ENCODE peak calls at places on chromosomes 12 and 14, in seven cellular contexts. One of them, this sample, is unnamed. For H3K27me3, the result is how much of the 10 kb centered on the place peaks cover.

GRCh38 chr14:105207460-105207901 is 26.4 kb upstream of the NUDT14 start:
- DNase-seq in ovary: no peak
- DNase-seq in neural progenitor cell: peak
- DNase-seq in lung: no peak
- DNase-seq in CD8-positive, alpha-beta memory T cell: no peak
- DNase-seq in fibroblast of lung: no peak
- DNase-seq in cardiac muscle cell: no peak
- DNase-seq in this sample: no peak

GRCh38 chr14:59281613-59282012 is 93.1 kb downstream of the DAAM1 start:
- DNase-seq in ovary: no peak
- DNase-seq in neural progenitor cell: no peak
- DNase-seq in lung: no peak
- DNase-seq in CD8-positive, alpha-beta memory T cell: no peak
- DNase-seq in fibroblast of lung: peak
- DNase-seq in cardiac muscle cell: peak
- DNase-seq in this sample: no peak

GRCh38 chr12:109573914-109574244 is 285 bp downstream of the MVK start:
- DNase-seq in ovary: no peak
- DNase-seq in neural progenitor cell: no peak
- DNase-seq in lung: no peak
- DNase-seq in CD8-positive, alpha-beta memory T cell: no peak
- DNase-seq in fibroblast of lung: no peak
- DNase-seq in cardiac muscle cell: no peak
- DNase-seq in this sample: no peak

GRCh38 chr14:96062506-96062905 is 23.3 kb downstream of the C14orf132 start:
- DNase-seq in ovary: no peak
- DNase-seq in neural progenitor cell: no peak
- DNase-seq in lung: no peak
- DNase-seq in CD8-positive, alpha-beta memory T cell: no peak
- DNase-seq in fibroblast of lung: no peak
- DNase-seq in cardiac muscle cell: no peak
- DNase-seq in this sample: no peak

GRCh38 chr12:60071759-60072191 is 475.9 kb downstream of the SLC16A7 start:
- DNase-seq in ovary: no peak
- DNase-seq in neural progenitor cell: no peak
- DNase-seq in lung: no peak
- DNase-seq in CD8-positive, alpha-beta memory T cell: no peak
- DNase-seq in fibroblast of lung: no peak
- DNase-seq in cardiac muscle cell: no peak
- DNase-seq in this sample: no peak

GRCh38 chr12:60279224-60279623 is 683.4 kb downstream of the SLC16A7 start:
- DNase-seq in ovary: no peak
- DNase-seq in neural progenitor cell: no peak
- DNase-seq in lung: no peak
- DNase-seq in CD8-positive, alpha-beta memory T cell: no peak
- DNase-seq in fibroblast of lung: peak
- DNase-seq in cardiac muscle cell: peak
- DNase-seq in this sample: no peak

GRCh38 chr14:60317609-60318008 is 68.6 kb downstream of the PPM1A start:
- DNase-seq in ovary: no peak
- DNase-seq in neural progenitor cell: peak
- DNase-seq in lung: no peak
- DNase-seq in CD8-positive, alpha-beta memory T cell: no peak
- DNase-seq in fibroblast of lung: no peak
- DNase-seq in cardiac muscle cell: no peak
- DNase-seq in this sample: no peak

GRCh38 chr12:94267530-94267877 is 119.1 kb downstream of the PLXNC1 start:
- DNase-seq in ovary: no peak
- DNase-seq in neural progenitor cell: no peak
- DNase-seq in lung: no peak
- DNase-seq in CD8-positive, alpha-beta memory T cell: no peak
- DNase-seq in fibroblast of lung: no peak
- DNase-seq in cardiac muscle cell: no peak
- DNase-seq in this sample: no peak

GRCh38 chr12:5094986-5095385 is 51.3 kb downstream of the KCNA5 start:
- DNase-seq in ovary: no peak
- DNase-seq in neural progenitor cell: no peak
- DNase-seq in lung: no peak
- DNase-seq in CD8-positive, alpha-beta memory T cell: no peak
- DNase-seq in fibroblast of lung: no peak
- DNase-seq in cardiac muscle cell: no peak
- DNase-seq in this sample: no peak

GRCh38 chr14:89429206-89430091 is 12.4 kb upstream of the FOXN3 start:
- DNase-seq in ovary: no peak
- DNase-seq in neural progenitor cell: peak
- DNase-seq in lung: no peak
- DNase-seq in CD8-positive, alpha-beta memory T cell: peak
- DNase-seq in fibroblast of lung: peak
- DNase-seq in cardiac muscle cell: no peak
- DNase-seq in this sample: no peak

GRCh38 chr12:47534695-47535094 is 171.1 kb downstream of the RPAP3 start:
- DNase-seq in ovary: no peak
- DNase-seq in neural progenitor cell: no peak
- DNase-seq in lung: no peak
- DNase-seq in CD8-positive, alpha-beta memory T cell: no peak
- DNase-seq in fibroblast of lung: peak
- DNase-seq in cardiac muscle cell: peak
- DNase-seq in this sample: no peak

GRCh38 chr12:30985814-30986452 is 59.4 kb downstream of the TSPAN11 start:
- DNase-seq in ovary: peak
- DNase-seq in neural progenitor cell: peak
- DNase-seq in lung: peak
- DNase-seq in CD8-positive, alpha-beta memory T cell: no peak
- DNase-seq in fibroblast of lung: peak
- DNase-seq in cardiac muscle cell: peak
- DNase-seq in this sample: peak

GRCh38 chr14:75165586-75166391 is 10.6 kb downstream of the TMED10 start:
- DNase-seq in ovary: no peak
- DNase-seq in neural progenitor cell: no peak
- DNase-seq in lung: no peak
- DNase-seq in CD8-positive, alpha-beta memory T cell: no peak
- DNase-seq in fibroblast of lung: peak
- DNase-seq in cardiac muscle cell: peak
- DNase-seq in this sample: no peak

GRCh38 chr14:106372870-106373657 is 846.7 kb downstream of the TMEM121 start:
- DNase-seq in ovary: peak
- DNase-seq in neural progenitor cell: no peak
- DNase-seq in lung: peak
- DNase-seq in CD8-positive, alpha-beta memory T cell: peak
- DNase-seq in fibroblast of lung: no peak
- DNase-seq in cardiac muscle cell: no peak
- DNase-seq in this sample: no peak

GRCh38 chr14:103161054-103161397 is 37.8 kb downstream of the TNFAIP2 start:
- DNase-seq in ovary: no peak
- DNase-seq in neural progenitor cell: no peak
- DNase-seq in lung: no peak
- DNase-seq in CD8-positive, alpha-beta memory T cell: no peak
- DNase-seq in fibroblast of lung: peak
- DNase-seq in cardiac muscle cell: peak
- DNase-seq in this sample: no peak

GRCh38 chr12:56229819-56230448 is at the start of gene SLC39A5:
- DNase-seq in ovary: no peak
- DNase-seq in neural progenitor cell: no peak
- DNase-seq in lung: no peak
- DNase-seq in CD8-positive, alpha-beta memory T cell: no peak
- DNase-seq in fibroblast of lung: no peak
- DNase-seq in cardiac muscle cell: no peak
- DNase-seq in this sample: no peak

GRCh38 chr12:23113781-23114180 is 488.8 kb downstream of the ETNK1 start:
- DNase-seq in ovary: no peak
- DNase-seq in neural progenitor cell: no peak
- DNase-seq in lung: no peak
- DNase-seq in CD8-positive, alpha-beta memory T cell: no peak
- DNase-seq in fibroblast of lung: peak
- DNase-seq in cardiac muscle cell: no peak
- DNase-seq in this sample: no peak

GRCh38 chr12:38056701-38057689 is 259.6 kb upstream of the ALG10B start:
- DNase-seq in ovary: no peak
- DNase-seq in neural progenitor cell: no peak
- DNase-seq in lung: no peak
- DNase-seq in CD8-positive, alpha-beta memory T cell: no peak
- DNase-seq in fibroblast of lung: no peak
- DNase-seq in cardiac muscle cell: no peak
- DNase-seq in this sample: no peak

GRCh38 chr12:102958073-102958829 is 777 bp downstream of the ASCL1 start:
- DNase-seq in ovary: peak
- DNase-seq in neural progenitor cell: peak
- DNase-seq in lung: no peak
- DNase-seq in CD8-positive, alpha-beta memory T cell: no peak
- DNase-seq in fibroblast of lung: peak
- DNase-seq in cardiac muscle cell: peak
- DNase-seq in this sample: no peak

GRCh38 chr12:102957339-102958050 is at the start of gene ASCL1:
- DNase-seq in ovary: peak
- DNase-seq in neural progenitor cell: peak
- DNase-seq in lung: no peak
- DNase-seq in CD8-positive, alpha-beta memory T cell: no peak
- DNase-seq in fibroblast of lung: peak
- DNase-seq in cardiac muscle cell: peak
- DNase-seq in this sample: no peak

GRCh38 chr12:102954143-102954542 is 3.3 kb upstream of the ASCL1 start:
- DNase-seq in ovary: no peak
- DNase-seq in neural progenitor cell: no peak
- DNase-seq in lung: no peak
- DNase-seq in CD8-positive, alpha-beta memory T cell: no peak
- DNase-seq in fibroblast of lung: no peak
- DNase-seq in cardiac muscle cell: no peak
- DNase-seq in this sample: no peak

GRCh38 chr12:102956738-102957338 is 636 bp upstream of the ASCL1 start:
- DNase-seq in ovary: no peak
- DNase-seq in neural progenitor cell: no peak
- DNase-seq in lung: no peak
- DNase-seq in CD8-positive, alpha-beta memory T cell: no peak
- DNase-seq in fibroblast of lung: no peak
- DNase-seq in cardiac muscle cell: no peak
- DNase-seq in this sample: no peak

DNA sequence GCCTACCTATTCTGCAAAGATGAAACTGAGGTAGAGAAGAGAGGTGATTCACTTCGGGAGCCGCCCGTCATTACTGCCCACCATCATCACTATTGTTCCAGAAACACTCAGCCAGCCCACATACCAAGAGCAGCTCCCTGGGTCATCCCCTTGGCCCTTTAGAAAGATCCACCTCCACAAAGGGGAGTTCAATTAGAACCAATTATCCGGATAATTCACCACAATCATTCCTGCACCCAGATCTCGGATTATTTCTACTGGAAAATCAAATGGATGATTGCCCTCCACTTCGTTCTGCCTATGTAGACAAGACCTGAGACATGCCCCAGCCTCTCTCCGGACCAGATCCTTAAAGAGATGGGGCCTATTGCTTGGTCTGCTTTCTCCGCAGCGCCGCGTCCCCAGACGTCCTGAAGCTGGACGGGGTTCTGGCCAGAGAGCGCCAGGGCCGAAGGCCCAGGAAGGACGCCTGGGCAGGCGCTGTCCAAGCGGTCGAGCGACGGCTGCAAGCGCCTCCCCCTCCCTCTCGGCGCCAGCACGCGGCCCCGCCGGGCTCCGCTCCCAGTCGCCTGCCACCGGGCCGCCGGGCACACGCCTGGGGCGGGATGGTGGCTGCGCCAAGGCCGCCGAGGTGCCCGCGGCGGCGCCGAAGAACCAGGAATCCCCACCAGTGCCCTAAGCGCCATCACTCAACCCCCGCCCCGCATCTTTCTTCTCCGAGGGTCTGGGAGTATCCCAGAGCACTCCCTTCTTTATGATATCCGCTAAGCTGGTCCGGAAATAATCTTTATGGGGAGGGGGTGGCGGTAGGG is 1.3 kb upstream of the ASCL1 start:
- DNase-seq in ovary: no peak
- DNase-seq in neural progenitor cell: peak
- DNase-seq in lung: no peak
- DNase-seq in CD8-positive, alpha-beta memory T cell: no peak
- DNase-seq in fibroblast of lung: no peak
- DNase-seq in cardiac muscle cell: no peak
- DNase-seq in this sample: no peak
- H3K27me3 ChIP-seq in ovary: under half
- H3K27me3 ChIP-seq in neural progenitor cell: half or more
- H3K27me3 ChIP-seq in lung: under half
- H3K27me3 ChIP-seq in CD8-positive, alpha-beta memory T cell: under half
- H3K27me3 ChIP-seq in fibroblast of lung: under half
- H3K27me3 ChIP-seq in cardiac muscle cell: half or more
- H3K27me3 ChIP-seq in this sample: half or more

GRCh38 chr12:132317233-132317938 is 12.0 kb downstream of the GALNT9 start:
- DNase-seq in ovary: no peak
- DNase-seq in neural progenitor cell: no peak
- DNase-seq in lung: no peak
- DNase-seq in CD8-positive, alpha-beta memory T cell: no peak
- DNase-seq in fibroblast of lung: no peak
- DNase-seq in cardiac muscle cell: no peak
- DNase-seq in this sample: no peak
- H3K4me3 ChIP-seq in ovary: no peak
- H3K4me3 ChIP-seq in neural progenitor cell: no peak
- H3K4me3 ChIP-seq in lung: no peak
- H3K4me3 ChIP-seq in CD8-positive, alpha-beta memory T cell: no peak
- H3K4me3 ChIP-seq in fibroblast of lung: no peak
- H3K4me3 ChIP-seq in cardiac muscle cell: no peak
- H3K4me3 ChIP-seq in this sample: no peak

DNA sequence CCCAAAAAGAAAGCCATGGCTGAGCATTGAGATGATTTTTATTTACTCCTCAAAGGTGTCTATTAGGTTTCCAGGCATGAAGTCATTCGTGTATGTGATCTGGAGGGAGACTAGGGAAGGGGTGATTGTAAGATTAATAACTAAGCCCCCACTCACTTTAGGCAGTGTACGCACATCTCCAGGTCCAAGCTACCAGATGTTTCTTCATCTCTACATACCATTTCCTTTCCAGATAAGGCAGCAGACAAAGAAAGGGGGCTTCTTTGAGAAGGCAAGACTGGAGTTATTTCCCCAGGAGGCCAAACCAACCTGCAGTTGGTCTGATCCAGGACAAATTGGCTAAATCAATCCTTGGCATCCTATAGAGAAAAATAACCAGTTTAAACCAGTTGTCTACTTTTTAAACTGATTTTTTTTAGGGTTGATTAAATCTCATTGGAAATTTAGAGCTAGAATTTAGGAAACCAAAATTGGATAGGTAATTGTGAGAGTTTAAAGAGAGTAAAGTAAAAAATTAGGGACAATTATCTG is 3.9 kb downstream of the HOXC13 start:
- DNase-seq in ovary: no peak
- DNase-seq in neural progenitor cell: no peak
- DNase-seq in lung: no peak
- DNase-seq in CD8-positive, alpha-beta memory T cell: no peak
- DNase-seq in fibroblast of lung: no peak
- DNase-seq in cardiac muscle cell: no peak
- DNase-seq in this sample: no peak
- H3K27me3 ChIP-seq in ovary: under half
- H3K27me3 ChIP-seq in neural progenitor cell: half or more
- H3K27me3 ChIP-seq in lung: under half
- H3K27me3 ChIP-seq in CD8-positive, alpha-beta memory T cell: half or more
- H3K27me3 ChIP-seq in fibroblast of lung: half or more
- H3K27me3 ChIP-seq in cardiac muscle cell: half or more
- H3K27me3 ChIP-seq in this sample: half or more

DNA sequence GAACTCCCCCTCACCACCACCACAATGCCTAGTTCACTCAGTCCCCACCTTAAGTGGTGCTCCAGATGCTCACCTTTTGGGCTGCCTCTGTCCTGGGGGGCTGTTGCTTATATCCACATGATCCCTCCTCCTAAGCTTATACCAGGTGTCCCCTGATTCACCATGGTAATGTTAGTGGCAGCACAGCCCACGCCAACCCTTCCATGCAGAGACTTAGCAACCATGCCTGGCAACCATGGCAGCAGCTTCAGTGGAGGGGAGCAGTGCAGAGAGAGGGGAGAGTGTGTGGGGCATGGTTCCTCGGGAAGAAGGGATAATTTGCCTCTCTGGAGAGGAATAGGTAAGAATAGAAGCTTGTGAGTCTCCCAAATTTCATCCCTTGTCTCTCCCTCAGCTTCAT is 1.2 kb upstream of the DDN start:
- DNase-seq in ovary: no peak
- DNase-seq in neural progenitor cell: no peak
- DNase-seq in lung: no peak
- DNase-seq in CD8-positive, alpha-beta memory T cell: no peak
- DNase-seq in fibroblast of lung: no peak
- DNase-seq in cardiac muscle cell: no peak
- DNase-seq in this sample: no peak
- H3K4me3 ChIP-seq in ovary: no peak
- H3K4me3 ChIP-seq in neural progenitor cell: no peak
- H3K4me3 ChIP-seq in lung: no peak
- H3K4me3 ChIP-seq in CD8-positive, alpha-beta memory T cell: no peak
- H3K4me3 ChIP-seq in fibroblast of lung: no peak
- H3K4me3 ChIP-seq in cardiac muscle cell: peak
- H3K4me3 ChIP-seq in this sample: no peak